ENCODE peak calls at places on chromosome 19, in ten cellular contexts. V, Y, D, E, A, I, Q, F, H and W are unnamed samples.

GRCh38 chr19:51224163-51224641 is 678 bp upstream of the CD33 start:
- DNase-seq in V (no peak), Y (no peak), D (no peak), E (no peak), A (no peak), I (no peak), Q (no peak), F (no peak), H (no peak), W (no peak)

GRCh38 chr19:16328824-16329482 is 4.3 kb downstream of the KLF2 start:
- DNase-seq in V (no peak), Y (peak), D (no peak), E (no peak), A (peak), I (no peak), Q (no peak), F (peak), H (peak), W (no peak)

GRCh38 chr19:54431255-54431838 is 16.1 kb downstream of the TTYH1 start:
- DNase-seq in V (no peak), Y (peak), D (no peak), E (no peak), A (no peak), I (no peak), Q (peak), F (no peak), H (peak), W (no peak)

GRCh38 chr19:54317108-54317964 is 4.4 kb upstream of the LILRA5 start:
- DNase-seq in V (no peak), Y (no peak), D (no peak), E (no peak), A (no peak), I (no peak), Q (no peak), F (no peak), H (no peak), W (no peak)

GRCh38 chr19:58566989-58567388 is 6.1 kb downstream of the MZF1 start:
- DNase-seq in V (no peak), Y (no peak), D (no peak), E (no peak), A (no peak), I (no peak), Q (no peak), F (no peak), H (no peak), W (no peak)

GRCh38 chr19:31154021-31154420 is 195.2 kb downstream of the TSHZ3 start:
- DNase-seq in V (no peak), Y (peak), D (no peak), E (no peak), A (no peak), I (no peak), Q (no peak), F (peak), H (peak), W (no peak)

GRCh38 chr19:3443840-3444694 is 36.3 kb downstream of the SMIM24 start:
- DNase-seq in V (peak), Y (peak), D (peak), E (no peak), A (no peak), I (no peak), Q (peak), F (peak), H (peak), W (no peak)

GRCh38 chr19:46727757-46728156 is 10.8 kb upstream of the PRKD2 start:
- DNase-seq in V (no peak), Y (no peak), D (no peak), E (no peak), A (no peak), I (no peak), Q (no peak), F (no peak), H (no peak), W (no peak)

GRCh38 chr19:47433121-47433520 is 13.8 kb upstream of the MEIS3 start:
- DNase-seq in V (no peak), Y (no peak), D (no peak), E (no peak), A (no peak), I (no peak), Q (no peak), F (peak), H (peak), W (no peak)

GRCh38 chr19:45462174-45462573 is 5.6 kb upstream of the FOSB start:
- DNase-seq in V (no peak), Y (no peak), D (no peak), E (no peak), A (no peak), I (no peak), Q (no peak), F (no peak), H (no peak), W (no peak)

GRCh38 chr19:14072535-14073231 is at the start of gene MISP3:
- DNase-seq in V (no peak), Y (no peak), D (peak), E (no peak), A (peak), I (no peak), Q (peak), F (peak), H (peak), W (no peak)

GRCh38 chr19:33462112-33462726 is 59.4 kb downstream of the PEPD start:
- DNase-seq in V (no peak), Y (no peak), D (no peak), E (no peak), A (no peak), I (no peak), Q (no peak), F (no peak), H (no peak), W (no peak)

GRCh38 chr19:1904385-1905070 is 671 bp upstream of the ADAT3 start:
- DNase-seq in V (peak), Y (no peak), D (peak), E (no peak), A (no peak), I (no peak), Q (peak), F (peak), H (no peak), W (peak)

GRCh38 chr19:1001538-1002166 is 1.4 kb downstream of the GRIN3B start:
- DNase-seq in V (peak), Y (no peak), D (peak), E (no peak), A (peak), I (no peak), Q (peak), F (peak), H (peak), W (peak)

GRCh38 chr19:17686592-17687042 is 1.5 kb downstream of the UNC13A start:
- DNase-seq in V (no peak), Y (peak), D (peak), E (no peak), A (no peak), I (no peak), Q (peak), F (peak), H (peak), W (no peak)

GRCh38 chr19:34276614-34277013 is 22.3 kb downstream of the GARRE1 start:
- DNase-seq in V (no peak), Y (no peak), D (no peak), E (no peak), A (no peak), I (no peak), Q (no peak), F (no peak), H (no peak), W (no peak)

GRCh38 chr19:1860133-1860775 is 3.1 kb downstream of the KLF16 start:
- DNase-seq in V (peak), Y (peak), D (peak), E (no peak), A (peak), I (no peak), Q (no peak), F (peak), H (peak), W (no peak)

GRCh38 chr19:27742041-27742440 is 1470.9 kb downstream of the UQCRFS1 start:
- DNase-seq in V (no peak), Y (no peak), D (no peak), E (no peak), A (no peak), I (no peak), Q (no peak), F (no peak), H (no peak), W (no peak)

GRCh38 chr19:17379221-17379631 is 2.1 kb upstream of the PLVAP start:
- DNase-seq in V (no peak), Y (no peak), D (peak), E (no peak), A (no peak), I (no peak), Q (peak), F (no peak), H (no peak), W (no peak)

GRCh38 chr19:30085394-30085793 is 143.4 kb downstream of the URI1 start:
- DNase-seq in V (no peak), Y (no peak), D (peak), E (no peak), A (no peak), I (no peak), Q (peak), F (no peak), H (no peak), W (no peak)

GRCh38 chr19:49636230-49636932 is 3.6 kb downstream of the RRAS start:
- DNase-seq in V (no peak), Y (no peak), D (peak), E (no peak), A (no peak), I (no peak), Q (no peak), F (no peak), H (no peak), W (no peak)

GRCh38 chr19:8460516-8461298 is 15.9 kb downstream of the HNRNPM start:
- DNase-seq in V (no peak), Y (no peak), D (no peak), E (no peak), A (no peak), I (no peak), Q (no peak), F (peak), H (peak), W (no peak)

GRCh38 chr19:7415163-7415856 is 66.6 kb downstream of the ARHGEF18 start:
- DNase-seq in V (no peak), Y (peak), D (no peak), E (no peak), A (no peak), I (no peak), Q (no peak), F (no peak), H (peak), W (no peak)

GRCh38 chr19:38719761-38720558 is 24.3 kb downstream of the CAPN12 start:
- DNase-seq in V (no peak), Y (peak), D (no peak), E (no peak), A (no peak), I (no peak), Q (no peak), F (no peak), H (peak), W (no peak)

GRCh38 chr19:46475976-46476375 is 4.6 kb upstream of the PNMA8A start:
- DNase-seq in V (no peak), Y (peak), D (no peak), E (no peak), A (no peak), I (no peak), Q (no peak), F (peak), H (no peak), W (no peak)

GRCh38 chr19:49861127-49861526 is 6.2 kb downstream of the PNKP start:
- DNase-seq in V (no peak), Y (no peak), D (no peak), E (no peak), A (no peak), I (no peak), Q (peak), F (peak), H (no peak), W (no peak)